ENCODE peak calls at places on chromosomes 5 and 9, in seven cellular contexts. O, I, P, H, L, Q and E are unnamed samples.

GRCh38 chr5:115379622-115380344 is 83.3 kb upstream of the CCDC112 start:
- DNase-seq in O (no peak), P (peak; percentile 32), Q (no peak), I (no peak), L (no peak), H (no peak), E (no peak)

GRCh38 chr5:130571076-130571475 is 594.0 kb downstream of the HINT1 start:
- DNase-seq in Q (no peak), P (no peak), I (no peak), L (no peak), O (no peak), H (no peak), E (no peak)

GRCh38 chr9:91714020-91714721 is 235.9 kb downstream of the ROR2 start:
- DNase-seq in P (peak; percentile 78), Q (peak; percentile 86), H (peak; percentile 75), L (peak; percentile 72), O (peak; percentile 93), I (peak; percentile 87), E (peak; percentile 50)

GRCh38 chr9:101458955-101459631 is 23.5 kb upstream of the ALDOB start:
- DNase-seq in H (peak; percentile 76), Q (peak; percentile 92), O (no peak), P (no peak), L (peak; percentile 43), I (no peak), E (peak; percentile 49)

GRCh38 chr5:82336566-82337351 is 58.6 kb upstream of the RPS23 start:
- DNase-seq in P (no peak), O (no peak), Q (no peak), L (no peak), H (no peak), I (no peak), E (no peak)

GRCh38 chr9:35042081-35042604 is 30.3 kb downstream of the VCP start:
- DNase-seq in L (no peak), I (no peak), Q (no peak), H (no peak), P (no peak), O (no peak), E (no peak)

GRCh38 chr5:134949335-134949734 is 18.4 kb upstream of the CATSPER3 start:
- DNase-seq in Q (no peak), L (no peak), H (no peak), O (no peak), I (no peak), P (no peak), E (no peak)

GRCh38 chr5:14213253-14213652 is 70.1 kb downstream of the TRIO start:
- DNase-seq in O (no peak), Q (no peak), I (no peak), P (no peak), H (no peak), L (no peak), E (no peak)

GRCh38 chr5:67673618-67674017 is 477.0 kb upstream of the CD180 start:
- DNase-seq in H (no peak), O (no peak), Q (no peak), I (no peak), L (no peak), P (no peak), E (no peak)

GRCh38 chr5:149150457-149150856 is 9.2 kb downstream of the ABLIM3 start:
- DNase-seq in I (no peak), O (no peak), L (no peak), P (no peak), Q (no peak), H (no peak), E (no peak)

GRCh38 chr5:171513591-171513990 is 94.1 kb downstream of the FGF18 start:
- DNase-seq in H (no peak), O (no peak), L (no peak), I (no peak), Q (no peak), P (no peak), E (no peak)

GRCh38 chr5:53991942-53992341 is 318.4 kb downstream of the ARL15 start:
- DNase-seq in H (no peak), Q (peak; percentile 71), L (peak; percentile 11), O (no peak), P (no peak), I (no peak), E (no peak)

GRCh38 chr9:115766495-115766894 is 387.1 kb upstream of the PAPPA start:
- DNase-seq in P (no peak), O (no peak), H (no peak), L (no peak), I (no peak), Q (no peak), E (no peak)

GRCh38 chr9:133437753-133438531 is 15.8 kb downstream of the ADAMTS13 start:
- DNase-seq in Q (peak; percentile 37), I (no peak), O (no peak), P (no peak), L (peak; percentile 64), H (no peak), E (no peak)

GRCh38 chr9:126222363-126222834 is 104.2 kb upstream of the MVB12B start:
- DNase-seq in Q (peak; percentile 69), L (no peak), H (no peak), O (no peak), P (no peak), I (no peak), E (no peak)

GRCh38 chr5:110414360-110414759 is 312.1 kb downstream of the TMEM232 start:
- DNase-seq in L (no peak), O (no peak), H (no peak), Q (peak; percentile 54), P (no peak), I (no peak), E (no peak)

GRCh38 chr5:119319890-119320289 is 35.9 kb upstream of the TNFAIP8 start:
- DNase-seq in P (no peak), H (no peak), Q (no peak), I (no peak), L (peak; percentile 37), O (no peak), E (no peak)

GRCh38 chr5:177552839-177553455 is 1.4 kb downstream of the FAM193B start:
- DNase-seq in Q (peak; percentile 48), I (peak; percentile 79), L (no peak), O (no peak), H (peak; percentile 54), P (no peak), E (no peak)

GRCh38 chr5:139368613-139369012 is 14.5 kb downstream of the SLC23A1 start:
- DNase-seq in L (no peak), P (no peak), I (no peak), H (no peak), O (no peak), Q (no peak), E (no peak)

GRCh38 chr9:751137-752051 is 90.1 kb upstream of the DMRT1 start:
- DNase-seq in I (no peak), P (peak; percentile 30), O (no peak), H (no peak), L (no peak), Q (no peak), E (no peak)

GRCh38 chr9:38432922-38433510 is 8.8 kb upstream of the IGFBPL1 start:
- DNase-seq in Q (peak; percentile 73), H (peak; percentile 47), P (no peak), L (peak; percentile 38), O (no peak), I (no peak), E (no peak)

GRCh38 chr5:65961644-65962043 is 35.3 kb downstream of the ERBIN start:
- DNase-seq in O (no peak), I (no peak), P (no peak), H (no peak), Q (no peak), L (peak; percentile 45), E (no peak)

DNA sequence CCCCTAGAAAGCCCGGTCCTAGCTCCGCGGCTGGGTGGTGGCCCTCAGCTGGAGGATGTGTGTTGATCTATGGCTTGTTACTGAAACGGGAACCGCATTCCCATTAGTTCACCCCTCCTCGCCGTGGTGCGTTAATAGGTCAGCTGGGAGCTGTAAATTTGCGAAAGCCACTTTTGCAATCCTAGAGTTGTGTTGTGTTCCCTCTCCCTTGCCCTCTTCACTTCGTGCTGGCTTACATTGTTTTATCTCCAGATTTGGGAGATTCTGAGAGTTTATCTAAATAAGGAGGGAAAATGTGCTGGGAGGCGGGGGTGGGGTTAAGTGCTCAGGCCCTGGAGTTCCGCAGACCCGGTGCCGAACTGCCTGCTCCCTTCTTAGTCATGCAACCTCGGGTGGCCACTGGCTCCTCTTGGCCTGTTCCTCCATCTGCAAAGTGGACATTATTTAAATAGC is 62.8 kb downstream of the HMCN2 start:
- DNase-seq in L (no peak), O (peak; percentile 94), H (no peak), P (peak; percentile 56), I (no peak), Q (no peak), E (no peak)
- TF ChIP-seq POLR2AphosphoS5 in L (no peak), O (peak; percentile 90), H (no peak), P (peak; percentile 76), I (peak; percentile 42), Q (no peak), E (peak; percentile 36)

DNA sequence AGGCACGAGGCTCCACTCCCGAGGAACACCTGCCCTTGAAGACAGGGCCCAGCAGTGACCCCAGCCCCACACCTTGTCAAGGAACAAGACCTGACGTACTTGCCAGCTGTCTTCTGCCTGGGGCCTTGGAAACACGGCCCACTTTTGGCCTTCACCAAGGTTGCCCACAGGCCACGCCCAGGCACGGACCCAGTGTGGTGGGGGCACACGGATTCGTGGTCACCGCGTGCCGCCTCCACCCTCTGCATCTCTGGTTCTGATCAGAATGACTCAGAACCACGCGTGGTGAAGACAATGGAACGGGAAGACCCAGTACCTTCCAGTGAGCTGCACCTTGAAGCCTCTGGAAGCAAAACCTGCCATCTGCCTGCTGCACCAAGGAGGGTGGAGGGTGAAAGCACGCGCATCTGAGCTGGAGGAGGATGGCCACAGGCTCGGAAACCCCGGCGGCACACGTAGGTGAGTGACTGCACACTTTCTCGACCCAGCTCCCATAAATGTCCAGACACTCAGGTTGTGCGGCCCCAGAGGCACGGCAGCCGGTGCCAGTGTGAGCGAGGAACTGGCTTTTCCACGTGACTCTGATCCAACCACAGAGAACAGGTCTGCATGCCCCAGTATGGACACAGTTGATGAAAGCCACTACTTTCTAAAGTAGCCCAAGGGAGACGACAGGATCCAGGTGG is 36.5 kb downstream of the LPCAT1 start:
- DNase-seq in Q (no peak), I (no peak), P (no peak), L (no peak), H (no peak), O (no peak), E (no peak)
- H3K36me3 ChIP-seq in Q (peaks cover 23% of the 10 kb centered on the region), I (peaks cover 96% of the 10 kb centered on the region), P (no peaks in the 10 kb centered on the region), L (peaks cover 11% of the 10 kb centered on the region), H (peaks cover 50% of the 10 kb centered on the region), O (peaks cover 36% of the 10 kb centered on the region), E (no peaks in the 10 kb centered on the region)

DNA sequence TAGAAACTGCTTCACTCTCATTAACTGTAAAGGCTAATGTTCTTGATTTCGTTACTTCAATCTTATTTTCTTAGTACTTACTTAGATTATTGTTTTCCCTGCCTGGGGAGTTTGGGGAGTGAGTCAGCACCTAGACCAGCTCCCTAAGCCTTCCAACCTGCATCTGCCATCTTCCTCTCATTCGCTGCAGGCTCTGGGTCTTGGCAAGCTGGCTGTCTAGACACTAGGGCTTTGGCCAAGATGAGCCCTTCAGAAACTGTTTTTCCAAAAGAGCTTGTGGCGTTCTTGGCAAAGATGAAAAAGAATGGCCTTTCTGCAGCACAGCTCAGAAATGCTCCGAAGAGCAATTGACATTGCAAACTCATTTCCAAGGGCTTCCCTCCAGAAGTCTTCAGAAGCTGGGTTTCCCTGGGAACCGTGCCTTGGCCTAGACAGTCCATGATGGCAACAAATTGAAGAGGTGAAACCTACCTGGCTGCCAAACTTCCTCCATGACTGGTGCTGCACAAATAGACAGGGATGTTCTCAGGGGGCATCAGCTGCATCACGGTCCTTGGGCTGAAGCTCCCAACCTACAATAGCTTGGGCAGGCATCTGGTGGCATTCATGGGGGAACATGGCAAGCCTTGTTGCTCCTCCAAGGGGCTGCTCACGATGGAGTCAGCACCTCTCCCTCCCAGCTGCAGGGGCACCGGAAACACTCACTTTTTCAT is 76.6 kb downstream of the NSUN2 start:
- DNase-seq in Q (no peak), P (no peak), H (no peak), L (no peak), I (no peak), O (no peak), E (no peak)
- H3K4me3 ChIP-seq in Q (no peak overlapping the region), P (no peak overlapping the region), H (no peak overlapping the region), L (no peak overlapping the region), I (no peak overlapping the region), O (no peak overlapping the region), E (no peak overlapping the region)

GRCh38 chr9:70477907-70478480 is 63.5 kb upstream of the KLF9 start:
- DNase-seq in I (no peak), O (peak; percentile 69), Q (no peak), L (no peak), P (no peak), H (no peak), E (peak; percentile 28)
- TF ChIP-seq POLR2AphosphoS5 in I (no peak), O (no peak), Q (no peak), L (no peak), P (no peak), H (no peak), E (peak; percentile 8)